ENCODE peak calls at places on chromosome 15, in eight cellular contexts. One of them, this sample, is unnamed.

GRCh38 chr15:59553879-59554735 is 57.5 kb upstream of the GCNT3 start:
- DNase-seq in keratinocyte: no peak
- DNase-seq in WTC11: no peak
- DNase-seq in hepatic stellate cell: peak; percentile 7
- DNase-seq in epithelial cell of prostate: peak; percentile 98
- DNase-seq in memory B cell: no peak
- DNase-seq in Calu3: peak; percentile 66
- DNase-seq in activated CD8-positive, alpha-beta T cell treated with anti-CD3 and anti-CD28 coated beads, Interleukin-2, amount 10 ng/mL, durations not matched to agents 7 days and 5 days: no peak
- DNase-seq in this sample: no peak

GRCh38 chr15:87817553-87817952 is 439.0 kb downstream of the NTRK3 start:
- DNase-seq in epithelial cell of prostate: no peak
- DNase-seq in activated CD8-positive, alpha-beta T cell treated with anti-CD3 and anti-CD28 coated beads, Interleukin-2, amount 10 ng/mL, durations not matched to agents 7 days and 5 days: no peak
- DNase-seq in WTC11: no peak
- DNase-seq in Calu3: no peak
- DNase-seq in hepatic stellate cell: no peak
- DNase-seq in memory B cell: no peak
- DNase-seq in keratinocyte: no peak
- DNase-seq in this sample: no peak

GRCh38 chr15:52085289-52085688 is 27.3 kb downstream of the BCL2L10 start:
- DNase-seq in WTC11: no peak
- DNase-seq in keratinocyte: no peak
- DNase-seq in memory B cell: no peak
- DNase-seq in Calu3: no peak
- DNase-seq in activated CD8-positive, alpha-beta T cell treated with anti-CD3 and anti-CD28 coated beads, Interleukin-2, amount 10 ng/mL, durations not matched to agents 7 days and 5 days: no peak
- DNase-seq in hepatic stellate cell: no peak
- DNase-seq in epithelial cell of prostate: no peak
- DNase-seq in this sample: no peak

GRCh38 chr15:38874464-38874863 is 309.9 kb upstream of the RASGRP1 start:
- DNase-seq in keratinocyte: no peak
- DNase-seq in memory B cell: no peak
- DNase-seq in epithelial cell of prostate: no peak
- DNase-seq in hepatic stellate cell: no peak
- DNase-seq in Calu3: no peak
- DNase-seq in activated CD8-positive, alpha-beta T cell treated with anti-CD3 and anti-CD28 coated beads, Interleukin-2, amount 10 ng/mL, durations not matched to agents 7 days and 5 days: no peak
- DNase-seq in WTC11: no peak
- DNase-seq in this sample: no peak

GRCh38 chr15:58924326-58924725 is 9.2 kb downstream of the SLTM start:
- DNase-seq in activated CD8-positive, alpha-beta T cell treated with anti-CD3 and anti-CD28 coated beads, Interleukin-2, amount 10 ng/mL, durations not matched to agents 7 days and 5 days: no peak
- DNase-seq in epithelial cell of prostate: no peak
- DNase-seq in WTC11: no peak
- DNase-seq in hepatic stellate cell: no peak
- DNase-seq in keratinocyte: no peak
- DNase-seq in Calu3: no peak
- DNase-seq in memory B cell: no peak
- DNase-seq in this sample: no peak

GRCh38 chr15:85427286-85428028 is 47.1 kb downstream of the AKAP13 start:
- DNase-seq in activated CD8-positive, alpha-beta T cell treated with anti-CD3 and anti-CD28 coated beads, Interleukin-2, amount 10 ng/mL, durations not matched to agents 7 days and 5 days: no peak
- DNase-seq in hepatic stellate cell: no peak
- DNase-seq in memory B cell: no peak
- DNase-seq in keratinocyte: no peak
- DNase-seq in WTC11: no peak
- DNase-seq in Calu3: no peak
- DNase-seq in epithelial cell of prostate: no peak
- DNase-seq in this sample: no peak

GRCh38 chr15:88636039-88636438 is 2.8 kb upstream of the ISG20 start:
- DNase-seq in hepatic stellate cell: no peak
- DNase-seq in WTC11: no peak
- DNase-seq in Calu3: peak; percentile 84
- DNase-seq in memory B cell: no peak
- DNase-seq in keratinocyte: no peak
- DNase-seq in epithelial cell of prostate: no peak
- DNase-seq in activated CD8-positive, alpha-beta T cell treated with anti-CD3 and anti-CD28 coated beads, Interleukin-2, amount 10 ng/mL, durations not matched to agents 7 days and 5 days: peak; percentile 74
- DNase-seq in this sample: no peak

GRCh38 chr15:33675246-33675645 is 293.1 kb upstream of the CHRM5 start:
- DNase-seq in memory B cell: no peak
- DNase-seq in epithelial cell of prostate: no peak
- DNase-seq in WTC11: no peak
- DNase-seq in hepatic stellate cell: no peak
- DNase-seq in activated CD8-positive, alpha-beta T cell treated with anti-CD3 and anti-CD28 coated beads, Interleukin-2, amount 10 ng/mL, durations not matched to agents 7 days and 5 days: no peak
- DNase-seq in keratinocyte: no peak
- DNase-seq in Calu3: no peak
- DNase-seq in this sample: peak; percentile 52

GRCh38 chr15:100570282-100570681 is 31.7 kb downstream of the LINS1 start:
- DNase-seq in Calu3: no peak
- DNase-seq in hepatic stellate cell: peak; percentile 42
- DNase-seq in WTC11: no peak
- DNase-seq in memory B cell: no peak
- DNase-seq in keratinocyte: no peak
- DNase-seq in epithelial cell of prostate: no peak
- DNase-seq in activated CD8-positive, alpha-beta T cell treated with anti-CD3 and anti-CD28 coated beads, Interleukin-2, amount 10 ng/mL, durations not matched to agents 7 days and 5 days: no peak
- DNase-seq in this sample: no peak

GRCh38 chr15:58053236-58054153 is 12.0 kb downstream of the ALDH1A2 start:
- DNase-seq in Calu3: no peak
- DNase-seq in keratinocyte: no peak
- DNase-seq in WTC11: no peak
- DNase-seq in hepatic stellate cell: no peak
- DNase-seq in activated CD8-positive, alpha-beta T cell treated with anti-CD3 and anti-CD28 coated beads, Interleukin-2, amount 10 ng/mL, durations not matched to agents 7 days and 5 days: no peak
- DNase-seq in epithelial cell of prostate: no peak
- DNase-seq in memory B cell: no peak
- DNase-seq in this sample: no peak

GRCh38 chr15:31347981-31348803 is 21.6 kb downstream of the KLF13 start:
- DNase-seq in epithelial cell of prostate: no peak
- DNase-seq in keratinocyte: no peak
- DNase-seq in hepatic stellate cell: no peak
- DNase-seq in activated CD8-positive, alpha-beta T cell treated with anti-CD3 and anti-CD28 coated beads, Interleukin-2, amount 10 ng/mL, durations not matched to agents 7 days and 5 days: no peak
- DNase-seq in memory B cell: no peak
- DNase-seq in WTC11: no peak
- DNase-seq in Calu3: no peak
- DNase-seq in this sample: no peak

GRCh38 chr15:89421219-89421618 is 75.2 kb downstream of the RHCG start:
- DNase-seq in Calu3: no peak
- DNase-seq in hepatic stellate cell: no peak
- DNase-seq in activated CD8-positive, alpha-beta T cell treated with anti-CD3 and anti-CD28 coated beads, Interleukin-2, amount 10 ng/mL, durations not matched to agents 7 days and 5 days: no peak
- DNase-seq in WTC11: no peak
- DNase-seq in epithelial cell of prostate: no peak
- DNase-seq in keratinocyte: no peak
- DNase-seq in memory B cell: no peak
- DNase-seq in this sample: peak; percentile 55

GRCh38 chr15:52369455-52369854 is 73.9 kb upstream of the MYO5C start:
- DNase-seq in hepatic stellate cell: no peak
- DNase-seq in keratinocyte: no peak
- DNase-seq in epithelial cell of prostate: no peak
- DNase-seq in memory B cell: no peak
- DNase-seq in activated CD8-positive, alpha-beta T cell treated with anti-CD3 and anti-CD28 coated beads, Interleukin-2, amount 10 ng/mL, durations not matched to agents 7 days and 5 days: no peak
- DNase-seq in Calu3: no peak
- DNase-seq in WTC11: no peak
- DNase-seq in this sample: no peak

GRCh38 chr15:99403597-99403996 is 152.3 kb downstream of the LRRC28 start:
- DNase-seq in activated CD8-positive, alpha-beta T cell treated with anti-CD3 and anti-CD28 coated beads, Interleukin-2, amount 10 ng/mL, durations not matched to agents 7 days and 5 days: no peak
- DNase-seq in keratinocyte: no peak
- DNase-seq in epithelial cell of prostate: no peak
- DNase-seq in WTC11: no peak
- DNase-seq in hepatic stellate cell: no peak
- DNase-seq in Calu3: no peak
- DNase-seq in memory B cell: no peak
- DNase-seq in this sample: peak; percentile 22

GRCh38 chr15:66720206-66721010 is 18.4 kb downstream of the SMAD6 start:
- DNase-seq in keratinocyte: no peak
- DNase-seq in hepatic stellate cell: peak; percentile 92
- DNase-seq in WTC11: no peak
- DNase-seq in epithelial cell of prostate: no peak
- DNase-seq in memory B cell: no peak
- DNase-seq in Calu3: peak; percentile 67
- DNase-seq in activated CD8-positive, alpha-beta T cell treated with anti-CD3 and anti-CD28 coated beads, Interleukin-2, amount 10 ng/mL, durations not matched to agents 7 days and 5 days: peak; percentile 72
- DNase-seq in this sample: no peak

GRCh38 chr15:79009388-79009787 is 64.5 kb upstream of the CTSH start:
- DNase-seq in activated CD8-positive, alpha-beta T cell treated with anti-CD3 and anti-CD28 coated beads, Interleukin-2, amount 10 ng/mL, durations not matched to agents 7 days and 5 days: no peak
- DNase-seq in memory B cell: no peak
- DNase-seq in WTC11: no peak
- DNase-seq in epithelial cell of prostate: no peak
- DNase-seq in hepatic stellate cell: no peak
- DNase-seq in keratinocyte: no peak
- DNase-seq in Calu3: no peak
- DNase-seq in this sample: no peak

GRCh38 chr15:68536331-68537095 is 42.3 kb upstream of the CORO2B start:
- DNase-seq in keratinocyte: no peak
- DNase-seq in memory B cell: no peak
- DNase-seq in hepatic stellate cell: peak; percentile 72
- DNase-seq in Calu3: no peak
- DNase-seq in epithelial cell of prostate: no peak
- DNase-seq in activated CD8-positive, alpha-beta T cell treated with anti-CD3 and anti-CD28 coated beads, Interleukin-2, amount 10 ng/mL, durations not matched to agents 7 days and 5 days: no peak
- DNase-seq in WTC11: no peak
- DNase-seq in this sample: no peak

GRCh38 chr15:51576911-51577500 is 45.6 kb downstream of the DMXL2 start:
- DNase-seq in Calu3: no peak
- DNase-seq in memory B cell: no peak
- DNase-seq in epithelial cell of prostate: peak; percentile 18
- DNase-seq in hepatic stellate cell: no peak
- DNase-seq in WTC11: no peak
- DNase-seq in activated CD8-positive, alpha-beta T cell treated with anti-CD3 and anti-CD28 coated beads, Interleukin-2, amount 10 ng/mL, durations not matched to agents 7 days and 5 days: no peak
- DNase-seq in keratinocyte: no peak
- DNase-seq in this sample: no peak

GRCh38 chr15:99154271-99154670 is 49.4 kb downstream of the SYNM start:
- DNase-seq in Calu3: no peak
- DNase-seq in hepatic stellate cell: no peak
- DNase-seq in activated CD8-positive, alpha-beta T cell treated with anti-CD3 and anti-CD28 coated beads, Interleukin-2, amount 10 ng/mL, durations not matched to agents 7 days and 5 days: no peak
- DNase-seq in WTC11: no peak
- DNase-seq in memory B cell: no peak
- DNase-seq in epithelial cell of prostate: no peak
- DNase-seq in keratinocyte: no peak
- DNase-seq in this sample: peak; percentile 10

GRCh38 chr15:74626752-74627692 is 11.4 kb downstream of the CLK3 start:
- DNase-seq in WTC11: no peak
- DNase-seq in keratinocyte: no peak
- DNase-seq in hepatic stellate cell: no peak
- DNase-seq in memory B cell: peak; percentile 52
- DNase-seq in Calu3: no peak
- DNase-seq in activated CD8-positive, alpha-beta T cell treated with anti-CD3 and anti-CD28 coated beads, Interleukin-2, amount 10 ng/mL, durations not matched to agents 7 days and 5 days: no peak
- DNase-seq in epithelial cell of prostate: no peak
- DNase-seq in this sample: no peak

GRCh38 chr15:51620647-51621046 is 1.9 kb downstream of the DMXL2 start:
- DNase-seq in Calu3: no peak
- DNase-seq in keratinocyte: no peak
- DNase-seq in epithelial cell of prostate: no peak
- DNase-seq in hepatic stellate cell: no peak
- DNase-seq in WTC11: no peak
- DNase-seq in memory B cell: no peak
- DNase-seq in activated CD8-positive, alpha-beta T cell treated with anti-CD3 and anti-CD28 coated beads, Interleukin-2, amount 10 ng/mL, durations not matched to agents 7 days and 5 days: no peak
- DNase-seq in this sample: no peak

GRCh38 chr15:63484433-63484832 is 20.0 kb upstream of the USP3 start:
- DNase-seq in epithelial cell of prostate: no peak
- DNase-seq in memory B cell: no peak
- DNase-seq in keratinocyte: no peak
- DNase-seq in activated CD8-positive, alpha-beta T cell treated with anti-CD3 and anti-CD28 coated beads, Interleukin-2, amount 10 ng/mL, durations not matched to agents 7 days and 5 days: no peak
- DNase-seq in hepatic stellate cell: no peak
- DNase-seq in Calu3: no peak
- DNase-seq in WTC11: no peak
- DNase-seq in this sample: no peak

GRCh38 chr15:69225355-69226027 is 65.1 kb downstream of the GLCE start:
- DNase-seq in Calu3: no peak
- DNase-seq in memory B cell: no peak
- DNase-seq in hepatic stellate cell: peak; percentile 11
- DNase-seq in epithelial cell of prostate: no peak
- DNase-seq in activated CD8-positive, alpha-beta T cell treated with anti-CD3 and anti-CD28 coated beads, Interleukin-2, amount 10 ng/mL, durations not matched to agents 7 days and 5 days: no peak
- DNase-seq in WTC11: no peak
- DNase-seq in keratinocyte: no peak
- DNase-seq in this sample: peak; percentile 17

GRCh38 chr15:61742591-61742990 is 317.7 kb downstream of the VPS13C start:
- DNase-seq in epithelial cell of prostate: peak; percentile 54
- DNase-seq in hepatic stellate cell: no peak
- DNase-seq in memory B cell: no peak
- DNase-seq in Calu3: no peak
- DNase-seq in keratinocyte: peak; percentile 57
- DNase-seq in WTC11: no peak
- DNase-seq in activated CD8-positive, alpha-beta T cell treated with anti-CD3 and anti-CD28 coated beads, Interleukin-2, amount 10 ng/mL, durations not matched to agents 7 days and 5 days: no peak
- DNase-seq in this sample: no peak

GRCh38 chr15:99095626-99096025 is 9.3 kb upstream of the SYNM start:
- DNase-seq in WTC11: no peak
- DNase-seq in Calu3: no peak
- DNase-seq in epithelial cell of prostate: no peak
- DNase-seq in memory B cell: no peak
- DNase-seq in hepatic stellate cell: no peak
- DNase-seq in keratinocyte: no peak
- DNase-seq in activated CD8-positive, alpha-beta T cell treated with anti-CD3 and anti-CD28 coated beads, Interleukin-2, amount 10 ng/mL, durations not matched to agents 7 days and 5 days: no peak
- DNase-seq in this sample: peak; percentile 50

GRCh38 chr15:69604050-69604378 is 151.4 kb downstream of the RPLP1 start:
- DNase-seq in epithelial cell of prostate: no peak
- DNase-seq in hepatic stellate cell: no peak
- DNase-seq in activated CD8-positive, alpha-beta T cell treated with anti-CD3 and anti-CD28 coated beads, Interleukin-2, amount 10 ng/mL, durations not matched to agents 7 days and 5 days: no peak
- DNase-seq in memory B cell: no peak
- DNase-seq in WTC11: peak; percentile 35
- DNase-seq in Calu3: peak; percentile 48
- DNase-seq in keratinocyte: no peak
- DNase-seq in this sample: peak; percentile 55

GRCh38 chr15:39404767-39405173 is 176.1 kb upstream of the THBS1 start:
- DNase-seq in memory B cell: no peak
- DNase-seq in activated CD8-positive, alpha-beta T cell treated with anti-CD3 and anti-CD28 coated beads, Interleukin-2, amount 10 ng/mL, durations not matched to agents 7 days and 5 days: no peak
- DNase-seq in hepatic stellate cell: peak; percentile 46
- DNase-seq in epithelial cell of prostate: peak; percentile 70
- DNase-seq in keratinocyte: peak; percentile 97
- DNase-seq in Calu3: no peak
- DNase-seq in WTC11: no peak
- DNase-seq in this sample: no peak